ENCODE peak calls at places on chromosomes 6 and 20, in eight cellular contexts. Q is cardiac fibroblast; W is colonic mucosa; O is central memory CD4-positive, alpha-beta T cell; Y is neural crest cell; X is left ventricle myocardium superior; G is right cardiac atrium; K is progenitor cell of endocrine pancreas. N is an unnamed sample.

GRCh38 chr6:151275121-151275520 is 35.4 kb downstream of the AKAP12 start:
- DNase-seq in Q (no peak), W (no peak), O (no peak), Y (no peak), X (no peak), G (no peak), K (no peak), N (no peak)

GRCh38 chr20:15674253-15675145 is 898.7 kb downstream of the KIF16B start:
- DNase-seq in Q (no peak), W (no peak), O (no peak), Y (no peak), X (no peak), G (no peak), K (no peak), N (no peak)

GRCh38 chr6:132399376-132400074 is 1.8 kb downstream of the MOXD1 start:
- DNase-seq in Q (peak; percentile 70), W (no peak), O (no peak), Y (no peak), X (no peak), G (no peak), K (no peak), N (no peak)

GRCh38 chr20:32285082-32285620 is 7.7 kb downstream of the KIF3B start:
- DNase-seq in Q (no peak), W (no peak), O (no peak), Y (no peak), X (no peak), G (no peak), K (no peak), N (no peak)

GRCh38 chr20:32045999-32046398 is 6.0 kb upstream of the HCK start:
- DNase-seq in Q (no peak), W (no peak), O (no peak), Y (no peak), X (no peak), G (no peak), K (no peak), N (no peak)

GRCh38 chr6:40378071-40378724 is 209.0 kb downstream of the LRFN2 start:
- DNase-seq in Q (no peak), W (no peak), O (no peak), Y (no peak), X (no peak), G (no peak), K (no peak), N (no peak)

GRCh38 chr6:9593566-9593965 is 821.3 kb downstream of the TFAP2A start:
- DNase-seq in Q (no peak), W (no peak), O (no peak), Y (no peak), X (no peak), G (no peak), K (no peak), N (no peak)

GRCh38 chr20:61886721-61887658 is 178.7 kb downstream of the TAF4 start:
- DNase-seq in Q (peak; percentile 46), W (peak; percentile 21), O (peak; percentile 15), Y (peak; percentile 63), X (peak; percentile 30), G (peak; percentile 37), K (peak; percentile 39), N (peak; percentile 15)

GRCh38 chr20:52783769-52784168 is 188.4 kb upstream of the TSHZ2 start:
- DNase-seq in Q (no peak), W (peak; percentile 20), O (no peak), Y (no peak), X (no peak), G (no peak), K (no peak), N (no peak)

GRCh38 chr6:146526192-146526591 is 17.4 kb upstream of the RAB32 start:
- DNase-seq in Q (peak; percentile 53), W (no peak), O (no peak), Y (no peak), X (no peak), G (no peak), K (no peak), N (no peak)

GRCh38 chr6:14065350-14065749 is 52.2 kb upstream of the CD83 start:
- DNase-seq in Q (no peak), W (no peak), O (no peak), Y (no peak), X (no peak), G (no peak), K (no peak), N (no peak)

GRCh38 chr20:3732327-3733118 is at the start of gene HSPA12B:
- DNase-seq in Q (no peak), W (no peak), O (no peak), Y (no peak), X (peak; percentile 50), G (no peak), K (no peak), N (no peak)

GRCh38 chr6:88177961-88178464 is 11.9 kb upstream of the CNR1 start:
- DNase-seq in Q (peak; percentile 83), W (no peak), O (no peak), Y (no peak), X (no peak), G (no peak), K (no peak), N (peak; percentile 72)

GRCh38 chr20:3885711-3886110 is 3.5 kb upstream of the PANK2 start:
- DNase-seq in Q (no peak), W (no peak), O (no peak), Y (no peak), X (no peak), G (no peak), K (no peak), N (no peak)

GRCh38 chr6:34484391-34484790 is 18.5 kb downstream of the PACSIN1 start:
- DNase-seq in Q (no peak), W (no peak), O (no peak), Y (no peak), X (no peak), G (no peak), K (no peak), N (no peak)

GRCh38 chr20:58510921-58511320 is 4.3 kb downstream of the APCDD1L start:
- DNase-seq in Q (no peak), W (no peak), O (no peak), Y (no peak), X (no peak), G (no peak), K (no peak), N (no peak)